ENCODE peak calls at places on chromosome 10, in nine cellular contexts. One of them, this sample, is unnamed. For H3K79me2, the result is how much of the 10 kb centered on the place peaks cover.

GRCh38 chr10:103799341-103799740 is 56.0 kb downstream of the SH3PXD2A start:
- DNase-seq in astrocyte: no peak
- DNase-seq in OCI-LY7: no peak
- DNase-seq in neural progenitor cell: no peak
- DNase-seq in keratinocyte: no peak
- DNase-seq in PC-9: no peak
- DNase-seq in fibroblast of lung: no peak
- DNase-seq in H9: no peak
- DNase-seq in HCT116: no peak
- DNase-seq in this sample: no peak

GRCh38 chr10:84423729-84424128 is 95.3 kb downstream of the CCSER2 start:
- DNase-seq in astrocyte: no peak
- DNase-seq in OCI-LY7: no peak
- DNase-seq in neural progenitor cell: no peak
- DNase-seq in keratinocyte: no peak
- DNase-seq in PC-9: no peak
- DNase-seq in fibroblast of lung: no peak
- DNase-seq in H9: no peak
- DNase-seq in HCT116: no peak
- DNase-seq in this sample: no peak

GRCh38 chr10:5888843-5889623 is 660 bp downstream of the ANKRD16 start:
- DNase-seq in astrocyte: peak
- DNase-seq in OCI-LY7: peak
- DNase-seq in neural progenitor cell: peak
- DNase-seq in keratinocyte: no peak
- DNase-seq in PC-9: no peak
- DNase-seq in fibroblast of lung: peak
- DNase-seq in H9: peak
- DNase-seq in HCT116: no peak
- DNase-seq in this sample: peak

GRCh38 chr10:695396-695795 is 5.9 kb upstream of the DIP2C start:
- DNase-seq in astrocyte: no peak
- DNase-seq in OCI-LY7: no peak
- DNase-seq in neural progenitor cell: no peak
- DNase-seq in keratinocyte: no peak
- DNase-seq in PC-9: no peak
- DNase-seq in fibroblast of lung: no peak
- DNase-seq in H9: no peak
- DNase-seq in HCT116: no peak
- DNase-seq in this sample: no peak

GRCh38 chr10:96700477-96701099 is 19.7 kb downstream of the PIK3AP1 start:
- DNase-seq in astrocyte: no peak
- DNase-seq in OCI-LY7: peak
- DNase-seq in neural progenitor cell: no peak
- DNase-seq in keratinocyte: no peak
- DNase-seq in PC-9: no peak
- DNase-seq in fibroblast of lung: no peak
- DNase-seq in H9: no peak
- DNase-seq in HCT116: no peak
- DNase-seq in this sample: no peak

GRCh38 chr10:123270221-123270620 is 116.0 kb downstream of the BUB3 start:
- DNase-seq in astrocyte: peak
- DNase-seq in OCI-LY7: no peak
- DNase-seq in neural progenitor cell: no peak
- DNase-seq in keratinocyte: no peak
- DNase-seq in PC-9: no peak
- DNase-seq in fibroblast of lung: peak
- DNase-seq in H9: no peak
- DNase-seq in HCT116: no peak
- DNase-seq in this sample: no peak

GRCh38 chr10:86387221-86387794 is 20.7 kb upstream of the GRID1 start:
- DNase-seq in astrocyte: no peak
- DNase-seq in OCI-LY7: no peak
- DNase-seq in neural progenitor cell: peak
- DNase-seq in keratinocyte: no peak
- DNase-seq in PC-9: no peak
- DNase-seq in fibroblast of lung: no peak
- DNase-seq in H9: no peak
- DNase-seq in HCT116: no peak
- DNase-seq in this sample: peak

GRCh38 chr10:4765428-4765827 is 60.6 kb upstream of the AKR1E2 start:
- DNase-seq in astrocyte: peak
- DNase-seq in OCI-LY7: no peak
- DNase-seq in neural progenitor cell: no peak
- DNase-seq in keratinocyte: no peak
- DNase-seq in PC-9: no peak
- DNase-seq in fibroblast of lung: peak
- DNase-seq in H9: no peak
- DNase-seq in HCT116: no peak
- DNase-seq in this sample: no peak

GRCh38 chr10:8428654-8429053 is 374.2 kb downstream of the GATA3 start:
- DNase-seq in astrocyte: no peak
- DNase-seq in OCI-LY7: no peak
- DNase-seq in neural progenitor cell: no peak
- DNase-seq in keratinocyte: no peak
- DNase-seq in PC-9: no peak
- DNase-seq in fibroblast of lung: no peak
- DNase-seq in H9: peak
- DNase-seq in HCT116: no peak
- DNase-seq in this sample: no peak

GRCh38 chr10:44335330-44336021 is 49.4 kb downstream of the CXCL12 start:
- DNase-seq in astrocyte: no peak
- DNase-seq in OCI-LY7: no peak
- DNase-seq in neural progenitor cell: no peak
- DNase-seq in keratinocyte: no peak
- DNase-seq in PC-9: no peak
- DNase-seq in fibroblast of lung: no peak
- DNase-seq in H9: no peak
- DNase-seq in HCT116: no peak
- DNase-seq in this sample: no peak

GRCh38 chr10:72260588-72261322 is 13.0 kb upstream of the DDIT4 start:
- DNase-seq in astrocyte: peak
- DNase-seq in OCI-LY7: peak
- DNase-seq in neural progenitor cell: peak
- DNase-seq in keratinocyte: peak
- DNase-seq in PC-9: peak
- DNase-seq in fibroblast of lung: peak
- DNase-seq in H9: peak
- DNase-seq in HCT116: no peak
- DNase-seq in this sample: peak

DNA sequence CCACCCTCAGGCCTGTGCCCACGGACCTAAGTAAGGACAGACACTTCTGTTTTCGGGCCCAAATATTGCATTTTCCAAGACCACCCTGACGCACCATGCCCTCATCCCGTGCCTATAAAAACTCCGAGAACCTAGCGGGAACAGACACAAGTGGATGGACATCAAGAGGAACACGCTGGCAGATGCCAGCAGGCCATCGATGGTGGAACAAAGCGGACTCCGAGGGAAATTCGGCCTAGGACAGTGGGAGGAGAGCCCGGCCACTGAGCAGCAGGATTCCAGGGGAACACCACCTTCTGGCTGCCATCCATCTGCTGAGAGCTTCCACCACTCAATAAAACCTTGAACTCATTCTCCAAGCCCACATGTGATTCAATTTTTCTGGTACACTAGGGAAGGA is 243.6 kb upstream of the ZWINT start:
- DNase-seq in astrocyte: no peak
- DNase-seq in OCI-LY7: no peak
- DNase-seq in neural progenitor cell: no peak
- DNase-seq in keratinocyte: no peak
- DNase-seq in PC-9: no peak
- DNase-seq in fibroblast of lung: no peak
- DNase-seq in H9: no peak
- DNase-seq in HCT116: no peak
- DNase-seq in this sample: no peak
- H3K4me2 ChIP-seq in astrocyte: no peak
- H3K4me2 ChIP-seq in OCI-LY7: peak
- H3K4me2 ChIP-seq in neural progenitor cell: peak
- H3K4me2 ChIP-seq in keratinocyte: no peak
- H3K4me2 ChIP-seq in PC-9: no peak
- H3K4me2 ChIP-seq in fibroblast of lung: no peak
- H3K4me2 ChIP-seq in H9: no peak
- H3K4me2 ChIP-seq in HCT116: no peak
- H3K4me2 ChIP-seq in this sample: peak

GRCh38 chr10:80946073-80946472 is 408.4 kb downstream of the SH2D4B start:
- DNase-seq in astrocyte: no peak
- DNase-seq in OCI-LY7: no peak
- DNase-seq in neural progenitor cell: no peak
- DNase-seq in keratinocyte: no peak
- DNase-seq in PC-9: no peak
- DNase-seq in fibroblast of lung: no peak
- DNase-seq in H9: no peak
- DNase-seq in HCT116: no peak
- DNase-seq in this sample: no peak
- H3K79me2 ChIP-seq in astrocyte: under half
- H3K79me2 ChIP-seq in OCI-LY7: under half
- H3K79me2 ChIP-seq in neural progenitor cell: under half
- H3K79me2 ChIP-seq in keratinocyte: under half
- H3K79me2 ChIP-seq in PC-9: under half
- H3K79me2 ChIP-seq in fibroblast of lung: under half
- H3K79me2 ChIP-seq in H9: under half
- H3K79me2 ChIP-seq in HCT116: under half
- H3K79me2 ChIP-seq in this sample: under half

DNA sequence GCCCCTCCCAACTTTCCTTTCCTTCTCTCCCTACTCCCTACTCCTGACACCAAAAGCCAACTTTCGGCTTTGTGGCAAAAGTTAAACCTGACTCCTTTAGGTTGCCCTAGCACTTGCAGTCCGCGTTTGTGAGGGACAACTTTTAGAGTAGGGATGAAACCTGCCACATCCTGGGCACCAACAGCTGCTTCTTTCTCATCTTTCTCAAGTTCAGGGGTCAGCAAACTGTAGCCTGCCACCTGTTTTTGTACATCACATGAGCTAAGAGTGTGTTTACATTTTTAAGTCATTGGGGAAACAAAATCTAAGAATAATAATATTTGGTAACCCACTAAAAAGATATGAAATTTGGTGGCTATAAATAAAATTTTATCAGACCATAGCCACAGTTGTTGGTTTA is 660.6 kb downstream of the KCNMA1 start:
- DNase-seq in astrocyte: no peak
- DNase-seq in OCI-LY7: no peak
- DNase-seq in neural progenitor cell: no peak
- DNase-seq in keratinocyte: no peak
- DNase-seq in PC-9: no peak
- DNase-seq in fibroblast of lung: no peak
- DNase-seq in H9: no peak
- DNase-seq in HCT116: no peak
- DNase-seq in this sample: no peak
- H3K4me2 ChIP-seq in astrocyte: no peak
- H3K4me2 ChIP-seq in OCI-LY7: no peak
- H3K4me2 ChIP-seq in neural progenitor cell: no peak
- H3K4me2 ChIP-seq in keratinocyte: no peak
- H3K4me2 ChIP-seq in PC-9: no peak
- H3K4me2 ChIP-seq in fibroblast of lung: no peak
- H3K4me2 ChIP-seq in H9: no peak
- H3K4me2 ChIP-seq in HCT116: no peak
- H3K4me2 ChIP-seq in this sample: no peak

DNA sequence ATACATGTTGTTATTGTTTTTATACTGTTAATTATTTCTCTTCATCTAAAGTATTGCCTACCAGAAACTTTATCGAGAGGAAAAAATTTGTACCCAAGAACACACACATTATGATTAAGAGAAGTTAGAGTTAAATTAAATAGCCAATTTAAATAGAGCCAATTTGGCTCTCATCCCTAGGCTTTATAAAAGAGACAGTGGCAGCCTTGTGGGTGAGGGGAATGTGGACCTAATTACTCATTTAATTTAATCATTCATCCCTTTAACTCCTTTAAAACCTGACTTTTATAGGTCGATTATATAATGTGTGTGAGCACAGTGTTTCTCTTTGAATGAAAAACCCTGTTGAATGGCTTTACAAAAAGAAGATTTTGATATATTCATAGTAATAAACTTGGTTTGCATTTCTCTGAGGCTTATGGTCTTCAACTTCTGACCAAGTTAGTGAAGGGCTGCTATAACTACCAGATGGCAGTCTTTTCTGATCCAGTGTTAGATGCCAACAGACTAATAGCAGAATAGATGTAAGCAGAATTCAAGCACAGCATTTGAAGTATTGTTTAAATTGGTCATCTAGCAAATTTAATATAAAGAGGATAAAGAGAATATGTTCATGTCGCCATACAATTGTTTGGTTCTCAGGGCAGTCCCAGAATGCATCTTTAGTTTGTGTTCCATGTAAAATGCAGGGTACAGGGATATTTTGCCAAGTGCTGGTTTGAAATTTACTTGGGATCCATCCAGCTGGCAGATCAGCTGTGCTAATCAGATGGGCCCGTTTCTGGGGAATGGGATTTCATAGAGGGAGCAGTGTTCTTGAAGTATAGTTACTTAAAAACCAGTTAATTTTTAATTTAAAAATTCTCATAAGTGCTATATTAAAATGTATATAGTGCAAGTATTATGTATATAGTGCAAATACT is 25.3 kb downstream of the ADD3 start:
- DNase-seq in astrocyte: no peak
- DNase-seq in OCI-LY7: no peak
- DNase-seq in neural progenitor cell: no peak
- DNase-seq in keratinocyte: no peak
- DNase-seq in PC-9: no peak
- DNase-seq in fibroblast of lung: no peak
- DNase-seq in H9: no peak
- DNase-seq in HCT116: no peak
- DNase-seq in this sample: peak
- H3K79me2 ChIP-seq in astrocyte: half or more
- H3K79me2 ChIP-seq in OCI-LY7: half or more
- H3K79me2 ChIP-seq in neural progenitor cell: half or more
- H3K79me2 ChIP-seq in keratinocyte: under half
- H3K79me2 ChIP-seq in PC-9: under half
- H3K79me2 ChIP-seq in fibroblast of lung: under half
- H3K79me2 ChIP-seq in H9: under half
- H3K79me2 ChIP-seq in HCT116: under half
- H3K79me2 ChIP-seq in this sample: half or more

GRCh38 chr10:15605740-15606369 is 113.9 kb downstream of the ITGA8 start:
- DNase-seq in astrocyte: no peak
- DNase-seq in OCI-LY7: no peak
- DNase-seq in neural progenitor cell: no peak
- DNase-seq in keratinocyte: no peak
- DNase-seq in PC-9: no peak
- DNase-seq in fibroblast of lung: no peak
- DNase-seq in H9: no peak
- DNase-seq in HCT116: no peak
- DNase-seq in this sample: no peak

GRCh38 chr10:15603446-15604011 is 116.2 kb downstream of the ITGA8 start:
- DNase-seq in astrocyte: no peak
- DNase-seq in OCI-LY7: no peak
- DNase-seq in neural progenitor cell: no peak
- DNase-seq in keratinocyte: no peak
- DNase-seq in PC-9: no peak
- DNase-seq in fibroblast of lung: no peak
- DNase-seq in H9: no peak
- DNase-seq in HCT116: no peak
- DNase-seq in this sample: no peak

GRCh38 chr10:15609291-15609690 is 110.4 kb downstream of the ITGA8 start:
- DNase-seq in astrocyte: no peak
- DNase-seq in OCI-LY7: no peak
- DNase-seq in neural progenitor cell: no peak
- DNase-seq in keratinocyte: no peak
- DNase-seq in PC-9: no peak
- DNase-seq in fibroblast of lung: no peak
- DNase-seq in H9: no peak
- DNase-seq in HCT116: no peak
- DNase-seq in this sample: no peak
- H3K4me2 ChIP-seq in astrocyte: peak
- H3K4me2 ChIP-seq in OCI-LY7: no peak
- H3K4me2 ChIP-seq in neural progenitor cell: no peak
- H3K4me2 ChIP-seq in keratinocyte: no peak
- H3K4me2 ChIP-seq in PC-9: no peak
- H3K4me2 ChIP-seq in fibroblast of lung: no peak
- H3K4me2 ChIP-seq in H9: no peak
- H3K4me2 ChIP-seq in HCT116: no peak
- H3K4me2 ChIP-seq in this sample: no peak